ENCODE peak calls at places on chromosomes 6 and 20, in ten cellular contexts. One of them, this sample, is unnamed.

GRCh38 chr6:52675372-52675771 is 4.5 kb downstream of the TMEM14A start:
- DNase-seq in neuronal stem cell: no peak
- DNase-seq in hepatocyte: no peak
- DNase-seq in trophoblast cell: no peak
- DNase-seq in IMR-90: no peak
- DNase-seq in HCT116: no peak
- DNase-seq in PC-3: no peak
- DNase-seq in PC-9: no peak
- DNase-seq in neural progenitor cell: peak; percentile 17
- DNase-seq in fibroblast of lung: no peak
- DNase-seq in this sample: no peak

GRCh38 chr6:17099401-17100059 is 2.3 kb upstream of the STMND1 start:
- DNase-seq in PC-3: no peak
- DNase-seq in hepatocyte: no peak
- DNase-seq in fibroblast of lung: no peak
- DNase-seq in trophoblast cell: no peak
- DNase-seq in PC-9: no peak
- DNase-seq in IMR-90: no peak
- DNase-seq in neural progenitor cell: no peak
- DNase-seq in HCT116: no peak
- DNase-seq in neuronal stem cell: no peak
- DNase-seq in this sample: no peak

GRCh38 chr20:54337131-54337530 is 129.2 kb downstream of the PFDN4 start:
- DNase-seq in hepatocyte: no peak
- DNase-seq in HCT116: no peak
- DNase-seq in fibroblast of lung: no peak
- DNase-seq in IMR-90: no peak
- DNase-seq in neuronal stem cell: no peak
- DNase-seq in trophoblast cell: no peak
- DNase-seq in PC-3: no peak
- DNase-seq in neural progenitor cell: no peak
- DNase-seq in PC-9: no peak
- DNase-seq in this sample: no peak

GRCh38 chr6:108589244-108589730 is 28.6 kb downstream of the FOXO3 start:
- DNase-seq in trophoblast cell: peak; percentile 93
- DNase-seq in IMR-90: peak; percentile 63
- DNase-seq in hepatocyte: peak; percentile 81
- DNase-seq in neuronal stem cell: peak; percentile 62
- DNase-seq in HCT116: peak; percentile 18
- DNase-seq in PC-9: peak; percentile 90
- DNase-seq in neural progenitor cell: peak; percentile 86
- DNase-seq in fibroblast of lung: peak; percentile 82
- DNase-seq in PC-3: peak; percentile 47
- DNase-seq in this sample: no peak

GRCh38 chr20:13353261-13353945 is 132.3 kb downstream of the ISM1 start:
- DNase-seq in IMR-90: no peak
- DNase-seq in neural progenitor cell: no peak
- DNase-seq in hepatocyte: no peak
- DNase-seq in trophoblast cell: no peak
- DNase-seq in PC-9: no peak
- DNase-seq in HCT116: no peak
- DNase-seq in fibroblast of lung: peak; percentile 20
- DNase-seq in neuronal stem cell: no peak
- DNase-seq in PC-3: no peak
- DNase-seq in this sample: no peak

GRCh38 chr6:35178932-35179832 is 34.6 kb upstream of the SCUBE3 start:
- DNase-seq in neural progenitor cell: peak; percentile 34
- DNase-seq in PC-3: no peak
- DNase-seq in neuronal stem cell: no peak
- DNase-seq in HCT116: no peak
- DNase-seq in PC-9: no peak
- DNase-seq in hepatocyte: no peak
- DNase-seq in trophoblast cell: no peak
- DNase-seq in IMR-90: no peak
- DNase-seq in fibroblast of lung: no peak
- DNase-seq in this sample: no peak

GRCh38 chr6:170153436-170154319 is 137.2 kb downstream of the DLL1 start:
- DNase-seq in neuronal stem cell: no peak
- DNase-seq in IMR-90: no peak
- DNase-seq in PC-9: no peak
- DNase-seq in fibroblast of lung: no peak
- DNase-seq in PC-3: no peak
- DNase-seq in hepatocyte: no peak
- DNase-seq in trophoblast cell: no peak
- DNase-seq in neural progenitor cell: no peak
- DNase-seq in HCT116: no peak
- DNase-seq in this sample: no peak

GRCh38 chr20:1894951-1895673 is at the start of gene SIRPA:
- DNase-seq in IMR-90: peak; percentile 64
- DNase-seq in HCT116: no peak
- DNase-seq in neural progenitor cell: peak; percentile 66
- DNase-seq in PC-3: peak; percentile 66
- DNase-seq in neuronal stem cell: peak; percentile 45
- DNase-seq in fibroblast of lung: peak; percentile 73
- DNase-seq in hepatocyte: peak; percentile 82
- DNase-seq in trophoblast cell: peak; percentile 10
- DNase-seq in PC-9: no peak
- DNase-seq in this sample: no peak

GRCh38 chr20:35327074-35327976 is 35.1 kb upstream of the FAM83C start:
- DNase-seq in PC-3: peak; percentile 30
- DNase-seq in PC-9: peak; percentile 98
- DNase-seq in neural progenitor cell: no peak
- DNase-seq in IMR-90: peak; percentile 46
- DNase-seq in fibroblast of lung: peak; percentile 48
- DNase-seq in HCT116: no peak
- DNase-seq in neuronal stem cell: no peak
- DNase-seq in hepatocyte: peak; percentile 81
- DNase-seq in trophoblast cell: no peak
- DNase-seq in this sample: no peak

GRCh38 chr6:33860706-33861474 is 57.1 kb upstream of the MLN start:
- DNase-seq in PC-3: peak; percentile 9
- DNase-seq in HCT116: no peak
- DNase-seq in neural progenitor cell: no peak
- DNase-seq in fibroblast of lung: no peak
- DNase-seq in PC-9: no peak
- DNase-seq in hepatocyte: no peak
- DNase-seq in neuronal stem cell: no peak
- DNase-seq in IMR-90: peak; percentile 24
- DNase-seq in trophoblast cell: no peak
- DNase-seq in this sample: no peak

GRCh38 chr6:169656626-169657610 is 44.9 kb downstream of the WDR27 start:
- DNase-seq in neural progenitor cell: no peak
- DNase-seq in hepatocyte: no peak
- DNase-seq in PC-3: no peak
- DNase-seq in PC-9: no peak
- DNase-seq in HCT116: no peak
- DNase-seq in IMR-90: no peak
- DNase-seq in trophoblast cell: no peak
- DNase-seq in neuronal stem cell: no peak
- DNase-seq in fibroblast of lung: no peak
- DNase-seq in this sample: no peak

GRCh38 chr6:168469198-168469943 is 28.4 kb downstream of the SMOC2 start:
- DNase-seq in HCT116: no peak
- DNase-seq in PC-3: no peak
- DNase-seq in fibroblast of lung: no peak
- DNase-seq in neural progenitor cell: peak; percentile 25
- DNase-seq in hepatocyte: no peak
- DNase-seq in trophoblast cell: no peak
- DNase-seq in IMR-90: no peak
- DNase-seq in neuronal stem cell: no peak
- DNase-seq in PC-9: no peak
- DNase-seq in this sample: no peak

GRCh38 chr20:12012241-12013222 is 94.8 kb downstream of the BTBD3 start:
- DNase-seq in trophoblast cell: peak; percentile 77
- DNase-seq in hepatocyte: peak; percentile 55
- DNase-seq in PC-3: peak; percentile 89
- DNase-seq in IMR-90: peak; percentile 52
- DNase-seq in neural progenitor cell: peak; percentile 58
- DNase-seq in fibroblast of lung: peak; percentile 50
- DNase-seq in neuronal stem cell: peak; percentile 42
- DNase-seq in PC-9: peak; percentile 41
- DNase-seq in HCT116: peak; percentile 31
- DNase-seq in this sample: no peak

GRCh38 chr6:109456710-109457595 is 1.4 kb upstream of the MICAL1 start:
- DNase-seq in HCT116: no peak
- DNase-seq in PC-9: no peak
- DNase-seq in trophoblast cell: peak; percentile 27
- DNase-seq in neuronal stem cell: no peak
- DNase-seq in fibroblast of lung: peak; percentile 86
- DNase-seq in PC-3: peak; percentile 50
- DNase-seq in neural progenitor cell: no peak
- DNase-seq in IMR-90: peak; percentile 31
- DNase-seq in hepatocyte: no peak
- DNase-seq in this sample: no peak

GRCh38 chr6:168905451-168906090 is 348.1 kb downstream of the THBS2 start:
- DNase-seq in neural progenitor cell: no peak
- DNase-seq in IMR-90: no peak
- DNase-seq in PC-9: peak; percentile 52
- DNase-seq in trophoblast cell: peak; percentile 86
- DNase-seq in HCT116: no peak
- DNase-seq in neuronal stem cell: no peak
- DNase-seq in fibroblast of lung: peak; percentile 9
- DNase-seq in hepatocyte: no peak
- DNase-seq in PC-3: no peak
- DNase-seq in this sample: peak; percentile 7

GRCh38 chr20:58883243-58883691 is 30.8 kb downstream of the GNAS start:
- DNase-seq in IMR-90: no peak
- DNase-seq in PC-9: no peak
- DNase-seq in HCT116: no peak
- DNase-seq in hepatocyte: no peak
- DNase-seq in neural progenitor cell: peak; percentile 67
- DNase-seq in PC-3: no peak
- DNase-seq in trophoblast cell: no peak
- DNase-seq in neuronal stem cell: peak; percentile 70
- DNase-seq in fibroblast of lung: no peak
- DNase-seq in this sample: no peak

GRCh38 chr20:58880994-58881752 is 28.7 kb downstream of the GNAS start:
- DNase-seq in trophoblast cell: no peak
- DNase-seq in fibroblast of lung: no peak
- DNase-seq in PC-3: peak; percentile 45
- DNase-seq in IMR-90: no peak
- DNase-seq in PC-9: no peak
- DNase-seq in neural progenitor cell: no peak
- DNase-seq in HCT116: no peak
- DNase-seq in neuronal stem cell: no peak
- DNase-seq in hepatocyte: no peak
- DNase-seq in this sample: no peak

GRCh38 chr20:58880441-58880840 is 27.9 kb downstream of the GNAS start:
- DNase-seq in fibroblast of lung: no peak
- DNase-seq in hepatocyte: no peak
- DNase-seq in PC-9: no peak
- DNase-seq in neuronal stem cell: no peak
- DNase-seq in neural progenitor cell: no peak
- DNase-seq in PC-3: no peak
- DNase-seq in IMR-90: no peak
- DNase-seq in trophoblast cell: no peak
- DNase-seq in HCT116: no peak
- DNase-seq in this sample: no peak

GRCh38 chr20:58884966-58885365 is 32.5 kb downstream of the GNAS start:
- DNase-seq in PC-9: no peak
- DNase-seq in PC-3: no peak
- DNase-seq in IMR-90: no peak
- DNase-seq in HCT116: no peak
- DNase-seq in neuronal stem cell: no peak
- DNase-seq in fibroblast of lung: no peak
- DNase-seq in trophoblast cell: no peak
- DNase-seq in neural progenitor cell: no peak
- DNase-seq in hepatocyte: no peak
- DNase-seq in this sample: no peak

GRCh38 chr20:58882704-58883089 is 30.2 kb downstream of the GNAS start:
- DNase-seq in neuronal stem cell: no peak
- DNase-seq in IMR-90: no peak
- DNase-seq in neural progenitor cell: no peak
- DNase-seq in fibroblast of lung: no peak
- DNase-seq in PC-9: no peak
- DNase-seq in PC-3: no peak
- DNase-seq in HCT116: no peak
- DNase-seq in trophoblast cell: no peak
- DNase-seq in hepatocyte: no peak
- DNase-seq in this sample: no peak
- H2AFZ ChIP-seq in neuronal stem cell: no peak overlapping the region
- H2AFZ ChIP-seq in IMR-90: no peak overlapping the region
- H2AFZ ChIP-seq in neural progenitor cell: no peak overlapping the region
- H2AFZ ChIP-seq in fibroblast of lung: no peak overlapping the region
- H2AFZ ChIP-seq in PC-9: no peak overlapping the region
- H2AFZ ChIP-seq in PC-3: no peak overlapping the region
- H2AFZ ChIP-seq in HCT116: no peak overlapping the region
- H2AFZ ChIP-seq in trophoblast cell: no peak overlapping the region
- H2AFZ ChIP-seq in hepatocyte: no peak overlapping the region
- H2AFZ ChIP-seq in this sample: no peak overlapping the region

GRCh38 chr6:28719275-28719940 is 193.7 kb downstream of the GPX5 start:
- DNase-seq in hepatocyte: no peak
- DNase-seq in neural progenitor cell: no peak
- DNase-seq in neuronal stem cell: no peak
- DNase-seq in HCT116: peak; percentile 67
- DNase-seq in PC-3: peak; percentile 62
- DNase-seq in trophoblast cell: peak; percentile 23
- DNase-seq in PC-9: no peak
- DNase-seq in IMR-90: peak; percentile 50
- DNase-seq in fibroblast of lung: no peak
- DNase-seq in this sample: peak; percentile 58
- H3K4me3 ChIP-seq in hepatocyte: no peak overlapping the region
- H3K4me3 ChIP-seq in neural progenitor cell: no peak overlapping the region
- H3K4me3 ChIP-seq in neuronal stem cell: no peak overlapping the region
- H3K4me3 ChIP-seq in HCT116: no peak overlapping the region
- H3K4me3 ChIP-seq in PC-3: no peak overlapping the region
- H3K4me3 ChIP-seq in trophoblast cell: no peak overlapping the region
- H3K4me3 ChIP-seq in PC-9: no peak overlapping the region
- H3K4me3 ChIP-seq in IMR-90: no peak overlapping the region
- H3K4me3 ChIP-seq in fibroblast of lung: no peak overlapping the region
- H3K4me3 ChIP-seq in this sample: no peak overlapping the region

DNA sequence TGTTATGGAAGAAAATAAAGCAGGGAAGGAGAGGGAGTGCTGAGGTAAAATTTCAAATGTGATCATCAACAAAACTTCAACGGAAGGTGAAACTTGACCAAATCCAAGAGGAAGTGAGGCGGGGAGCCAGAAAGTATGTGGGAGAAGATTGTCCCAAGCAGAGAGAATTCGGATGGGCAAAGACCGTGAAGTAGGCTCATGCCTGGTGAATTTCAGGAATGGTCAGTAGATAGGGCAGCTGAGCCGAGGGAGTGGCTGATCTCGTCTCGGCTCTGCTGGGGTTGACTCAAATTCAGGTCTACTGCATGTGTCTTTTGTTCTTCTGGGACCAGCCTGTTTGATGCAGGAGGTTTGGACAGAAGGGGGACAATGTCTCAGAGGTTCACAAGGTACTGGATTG is 7.0 kb upstream of the CSNK2A1 start:
- DNase-seq in neuronal stem cell: no peak
- DNase-seq in neural progenitor cell: no peak
- DNase-seq in hepatocyte: no peak
- DNase-seq in trophoblast cell: no peak
- DNase-seq in fibroblast of lung: no peak
- DNase-seq in PC-9: no peak
- DNase-seq in PC-3: no peak
- DNase-seq in IMR-90: no peak
- DNase-seq in HCT116: no peak
- DNase-seq in this sample: no peak
- H2AFZ ChIP-seq in neuronal stem cell: no peak overlapping the region
- H2AFZ ChIP-seq in neural progenitor cell: no peak overlapping the region
- H2AFZ ChIP-seq in hepatocyte: no peak overlapping the region
- H2AFZ ChIP-seq in trophoblast cell: no peak overlapping the region
- H2AFZ ChIP-seq in fibroblast of lung: no peak overlapping the region
- H2AFZ ChIP-seq in PC-9: no peak overlapping the region
- H2AFZ ChIP-seq in PC-3: no peak overlapping the region
- H2AFZ ChIP-seq in IMR-90: no peak overlapping the region
- H2AFZ ChIP-seq in HCT116: no peak overlapping the region
- H2AFZ ChIP-seq in this sample: no peak overlapping the region

GRCh38 chr20:62377615-62378085 is 9.3 kb upstream of the RPS21 start:
- DNase-seq in neuronal stem cell: no peak
- DNase-seq in HCT116: no peak
- DNase-seq in IMR-90: no peak
- DNase-seq in hepatocyte: no peak
- DNase-seq in PC-9: no peak
- DNase-seq in neural progenitor cell: no peak
- DNase-seq in trophoblast cell: no peak
- DNase-seq in fibroblast of lung: no peak
- DNase-seq in PC-3: no peak
- DNase-seq in this sample: no peak
- H3K4me3 ChIP-seq in neuronal stem cell: no peak overlapping the region
- H3K4me3 ChIP-seq in HCT116: no peak overlapping the region
- H3K4me3 ChIP-seq in IMR-90: no peak overlapping the region
- H3K4me3 ChIP-seq in hepatocyte: no peak overlapping the region
- H3K4me3 ChIP-seq in PC-9: no peak overlapping the region
- H3K4me3 ChIP-seq in neural progenitor cell: no peak overlapping the region
- H3K4me3 ChIP-seq in trophoblast cell: no peak overlapping the region
- H3K4me3 ChIP-seq in fibroblast of lung: no peak overlapping the region
- H3K4me3 ChIP-seq in PC-3: no peak overlapping the region
- H3K4me3 ChIP-seq in this sample: peak overlapping the region; percentile 66

This sample was measured in keratinocyte.